ENCODE peak calls at places on chromosomes 12 and 14, in six cellular contexts. Q is lung; C is AML-193; G is activated T-cell treated with anti-CD3 and anti-CD28 coated beads, Interleukin-2, amount 50 U/mL, for 4 hours; B is activated CD4-positive, alpha-beta T cell treated with anti-CD3 and anti-CD28 coated beads, Interleukin-2, amount 10 ng/mL, durations not matched to agents 7 days and 5 days; T is stimulated activated CD8-positive, alpha-beta memory T cell treated with anti-CD3 and anti-CD28 coated beads, Interleukin-15, amount 100 ng/mL, for 4 hours. M is an unnamed sample.

GRCh38 chr12:106109168-106109910 is 29.4 kb downstream of the NUAK1 start:
- DNase-seq in Q (no peak), C (no peak), G (no peak), B (no peak), T (no peak), M (no peak)

GRCh38 chr12:132302466-132303358 is 26.7 kb downstream of the GALNT9 start:
- DNase-seq in Q (no peak), C (no peak), G (no peak), B (no peak), T (no peak), M (peak)

GRCh38 chr12:32034045-32034444 is 72.6 kb upstream of the BICD1 start:
- DNase-seq in Q (no peak), C (no peak), G (no peak), B (no peak), T (no peak), M (no peak)

GRCh38 chr14:25953532-25954144 is 644.2 kb downstream of the NOVA1 start:
- DNase-seq in Q (no peak), C (no peak), G (no peak), B (no peak), T (no peak), M (no peak)

GRCh38 chr12:31749024-31749704 is 20.3 kb upstream of the AMN1 start:
- DNase-seq in Q (peak), C (peak), G (peak), B (peak), T (peak), M (no peak)

GRCh38 chr12:19234171-19234704 is 104.7 kb downstream of the PLEKHA5 start:
- DNase-seq in Q (no peak), C (peak), G (no peak), B (no peak), T (no peak), M (no peak)

GRCh38 chr12:52119398-52120254 is 40.1 kb downstream of the SMIM41 start:
- DNase-seq in Q (peak), C (peak), G (no peak), B (peak), T (no peak), M (no peak)

GRCh38 chr12:104340177-104340576 is 36.6 kb downstream of the EID3 start:
- DNase-seq in Q (no peak), C (no peak), G (no peak), B (no peak), T (no peak), M (no peak)

GRCh38 chr12:51458635-51459034 is 34.0 kb downstream of the SLC4A8 start:
- DNase-seq in Q (no peak), C (no peak), G (no peak), B (no peak), T (no peak), M (no peak)

GRCh38 chr12:123907021-123907420 is 65.6 kb downstream of the CCDC92 start:
- DNase-seq in Q (no peak), C (no peak), G (no peak), B (no peak), T (no peak), M (no peak)

GRCh38 chr12:75878382-75878720 is 153.2 kb downstream of the PHLDA1 start:
- DNase-seq in Q (no peak), C (no peak), G (no peak), B (no peak), T (no peak), M (no peak)

GRCh38 chr14:52700701-52701172 is 5.4 kb upstream of the ERO1A start:
- DNase-seq in Q (no peak), C (no peak), G (no peak), B (no peak), T (no peak), M (no peak)

GRCh38 chr14:94717808-94718207 is 52.1 kb downstream of the GSC start:
- DNase-seq in Q (no peak), C (no peak), G (no peak), B (no peak), T (no peak), M (no peak)

GRCh38 chr12:30796891-30797371 is 42.2 kb upstream of the CAPRIN2 start:
- DNase-seq in Q (no peak), C (no peak), G (no peak), B (no peak), T (no peak), M (peak)